ENCODE peak calls at places on chromosomes 5 and 9, in nine cellular contexts. One of them, this sample, is unnamed.
A peak's percentile ranks its signal among the peaks of the same experiment; 100 is the strongest.

GRCh38 chr9:16521868-16522381 is 348.5 kb downstream of the BNC2 start:
- DNase-seq in stimulated activated CD4-positive, alpha-beta T cell treated with anti-CD3 and anti-CD28 coated beads, Interleukin-1b, Interleukin-23, amount 100 ng/mL, for 24 hours: no peak
- DNase-seq in fibroblast of the conjunctiva: peak; percentile 41
- DNase-seq in CMK: no peak
- DNase-seq in iPS DF 19.7: no peak
- DNase-seq in effector memory CD4-positive, alpha-beta T cell: no peak
- DNase-seq in AG04450: no peak
- DNase-seq in nephron progenitor cell: no peak
- DNase-seq in NCI-H345: no peak
- DNase-seq in this sample: peak; percentile 79

GRCh38 chr9:104896131-104896530 is 31.8 kb downstream of the ABCA1 start:
- DNase-seq in AG04450: no peak
- DNase-seq in effector memory CD4-positive, alpha-beta T cell: no peak
- DNase-seq in stimulated activated CD4-positive, alpha-beta T cell treated with anti-CD3 and anti-CD28 coated beads, Interleukin-1b, Interleukin-23, amount 100 ng/mL, for 24 hours: no peak
- DNase-seq in NCI-H345: no peak
- DNase-seq in CMK: no peak
- DNase-seq in fibroblast of the conjunctiva: no peak
- DNase-seq in nephron progenitor cell: no peak
- DNase-seq in iPS DF 19.7: no peak
- DNase-seq in this sample: no peak

GRCh38 chr9:124747065-124747464 is 24.0 kb downstream of the NR6A1 start:
- DNase-seq in nephron progenitor cell: no peak
- DNase-seq in effector memory CD4-positive, alpha-beta T cell: no peak
- DNase-seq in fibroblast of the conjunctiva: no peak
- DNase-seq in iPS DF 19.7: no peak
- DNase-seq in NCI-H345: no peak
- DNase-seq in stimulated activated CD4-positive, alpha-beta T cell treated with anti-CD3 and anti-CD28 coated beads, Interleukin-1b, Interleukin-23, amount 100 ng/mL, for 24 hours: no peak
- DNase-seq in AG04450: no peak
- DNase-seq in CMK: no peak
- DNase-seq in this sample: no peak

GRCh38 chr5:137201876-137202275 is 297.2 kb downstream of the SPOCK1 start:
- DNase-seq in iPS DF 19.7: no peak
- DNase-seq in stimulated activated CD4-positive, alpha-beta T cell treated with anti-CD3 and anti-CD28 coated beads, Interleukin-1b, Interleukin-23, amount 100 ng/mL, for 24 hours: no peak
- DNase-seq in CMK: no peak
- DNase-seq in NCI-H345: no peak
- DNase-seq in fibroblast of the conjunctiva: peak; percentile 84
- DNase-seq in nephron progenitor cell: no peak
- DNase-seq in AG04450: no peak
- DNase-seq in effector memory CD4-positive, alpha-beta T cell: no peak
- DNase-seq in this sample: peak; percentile 98

GRCh38 chr5:169697518-169697890 is 60.4 kb downstream of the DOCK2 start:
- DNase-seq in effector memory CD4-positive, alpha-beta T cell: no peak
- DNase-seq in CMK: no peak
- DNase-seq in nephron progenitor cell: no peak
- DNase-seq in fibroblast of the conjunctiva: no peak
- DNase-seq in AG04450: no peak
- DNase-seq in NCI-H345: no peak
- DNase-seq in iPS DF 19.7: no peak
- DNase-seq in stimulated activated CD4-positive, alpha-beta T cell treated with anti-CD3 and anti-CD28 coated beads, Interleukin-1b, Interleukin-23, amount 100 ng/mL, for 24 hours: no peak
- DNase-seq in this sample: no peak

GRCh38 chr5:164002214-164002613 is 496.8 kb downstream of the MAT2B start:
- DNase-seq in iPS DF 19.7: no peak
- DNase-seq in CMK: no peak
- DNase-seq in fibroblast of the conjunctiva: no peak
- DNase-seq in NCI-H345: no peak
- DNase-seq in effector memory CD4-positive, alpha-beta T cell: no peak
- DNase-seq in stimulated activated CD4-positive, alpha-beta T cell treated with anti-CD3 and anti-CD28 coated beads, Interleukin-1b, Interleukin-23, amount 100 ng/mL, for 24 hours: no peak
- DNase-seq in nephron progenitor cell: no peak
- DNase-seq in AG04450: no peak
- DNase-seq in this sample: no peak

GRCh38 chr9:13719410-13719809 is 439.9 kb upstream of the MPDZ start:
- DNase-seq in iPS DF 19.7: no peak
- DNase-seq in nephron progenitor cell: no peak
- DNase-seq in fibroblast of the conjunctiva: no peak
- DNase-seq in NCI-H345: no peak
- DNase-seq in CMK: no peak
- DNase-seq in effector memory CD4-positive, alpha-beta T cell: no peak
- DNase-seq in stimulated activated CD4-positive, alpha-beta T cell treated with anti-CD3 and anti-CD28 coated beads, Interleukin-1b, Interleukin-23, amount 100 ng/mL, for 24 hours: no peak
- DNase-seq in AG04450: no peak
- DNase-seq in this sample: no peak

GRCh38 chr5:54692631-54693030 is 175.1 kb downstream of the SNX18 start:
- DNase-seq in effector memory CD4-positive, alpha-beta T cell: no peak
- DNase-seq in stimulated activated CD4-positive, alpha-beta T cell treated with anti-CD3 and anti-CD28 coated beads, Interleukin-1b, Interleukin-23, amount 100 ng/mL, for 24 hours: no peak
- DNase-seq in NCI-H345: no peak
- DNase-seq in AG04450: no peak
- DNase-seq in iPS DF 19.7: no peak
- DNase-seq in fibroblast of the conjunctiva: no peak
- DNase-seq in CMK: no peak
- DNase-seq in nephron progenitor cell: no peak
- DNase-seq in this sample: no peak

GRCh38 chr5:159412284-159413046 is 82.2 kb upstream of the IL12B start:
- DNase-seq in NCI-H345: no peak
- DNase-seq in nephron progenitor cell: no peak
- DNase-seq in stimulated activated CD4-positive, alpha-beta T cell treated with anti-CD3 and anti-CD28 coated beads, Interleukin-1b, Interleukin-23, amount 100 ng/mL, for 24 hours: peak; percentile 30
- DNase-seq in CMK: no peak
- DNase-seq in fibroblast of the conjunctiva: no peak
- DNase-seq in iPS DF 19.7: peak; percentile 12
- DNase-seq in effector memory CD4-positive, alpha-beta T cell: peak; percentile 64
- DNase-seq in AG04450: no peak
- DNase-seq in this sample: peak; percentile 5

GRCh38 chr9:111621895-111622480 is 9.1 kb upstream of the DNAJC25 start:
- DNase-seq in fibroblast of the conjunctiva: no peak
- DNase-seq in effector memory CD4-positive, alpha-beta T cell: no peak
- DNase-seq in nephron progenitor cell: no peak
- DNase-seq in stimulated activated CD4-positive, alpha-beta T cell treated with anti-CD3 and anti-CD28 coated beads, Interleukin-1b, Interleukin-23, amount 100 ng/mL, for 24 hours: no peak
- DNase-seq in iPS DF 19.7: no peak
- DNase-seq in AG04450: no peak
- DNase-seq in CMK: no peak
- DNase-seq in NCI-H345: no peak
- DNase-seq in this sample: peak; percentile 72

GRCh38 chr9:31140316-31140715 is 1244.1 kb upstream of the ACO1 start:
- DNase-seq in CMK: no peak
- DNase-seq in effector memory CD4-positive, alpha-beta T cell: no peak
- DNase-seq in NCI-H345: no peak
- DNase-seq in AG04450: no peak
- DNase-seq in iPS DF 19.7: no peak
- DNase-seq in fibroblast of the conjunctiva: no peak
- DNase-seq in stimulated activated CD4-positive, alpha-beta T cell treated with anti-CD3 and anti-CD28 coated beads, Interleukin-1b, Interleukin-23, amount 100 ng/mL, for 24 hours: no peak
- DNase-seq in nephron progenitor cell: no peak
- DNase-seq in this sample: peak; percentile 25

This sample was measured in cardiac fibroblast.